ENCODE peak calls at places on chromosome 3, in eight cellular contexts. B, E, W, U, A, K, J and C are unnamed samples.

GRCh38 chr3:127770671-127771370 is 51.5 kb downstream of the MGLL start:
- DNase-seq in U (no peak), J (no peak), A (no peak), W (no peak), E (no peak), B (no peak), K (no peak), C (peak)

GRCh38 chr3:149233323-149233722 is 11.7 kb upstream of the CP start:
- DNase-seq in J (no peak), A (no peak), W (no peak), B (no peak), U (no peak), K (no peak), E (no peak), C (no peak)

GRCh38 chr3:161266731-161267150 is 45.6 kb downstream of the NMD3 start:
- DNase-seq in A (no peak), K (peak), U (no peak), W (peak), E (no peak), J (no peak), B (no peak), C (no peak)

GRCh38 chr3:136351351-136351750 is 101.2 kb downstream of the PCCB start:
- DNase-seq in A (no peak), J (no peak), U (no peak), B (no peak), K (no peak), W (peak), E (no peak), C (no peak)

GRCh38 chr3:11570789-11571495 is 72.8 kb downstream of the VGLL4 start:
- DNase-seq in A (no peak), U (no peak), B (no peak), W (no peak), E (no peak), J (no peak), K (no peak), C (no peak)

GRCh38 chr3:52347716-52348635 is 31.9 kb downstream of the DNAH1 start:
- DNase-seq in E (no peak), W (no peak), U (no peak), J (no peak), A (no peak), K (no peak), B (no peak), C (no peak)

GRCh38 chr3:9207076-9207763 is 42.2 kb downstream of the SRGAP3 start:
- DNase-seq in A (no peak), J (no peak), K (no peak), W (no peak), B (no peak), E (no peak), U (no peak), C (no peak)

GRCh38 chr3:24583004-24583403 is 88.4 kb upstream of the THRB start:
- DNase-seq in E (no peak), A (no peak), W (no peak), U (no peak), K (no peak), B (no peak), J (no peak), C (no peak)

GRCh38 chr3:197475514-197475913 is 80.3 kb downstream of the BDH1 start:
- DNase-seq in K (no peak), B (no peak), U (no peak), A (no peak), E (no peak), W (no peak), J (no peak), C (no peak)